ENCODE peak calls at places on chromosomes 11 and 22, in ten cellular contexts. V, C, B, P, T, L, W, O, X and E are unnamed samples.

GRCh38 chr22:26466196-26466595 is 17.4 kb downstream of the HPS4 start:
- DNase-seq in V (no peak), C (no peak), B (no peak), P (no peak), T (no peak), L (no peak), W (no peak), O (no peak), X (no peak), E (no peak)

GRCh38 chr11:14981507-14981906 is 9.4 kb upstream of the CALCA start:
- DNase-seq in V (no peak), C (no peak), B (no peak), P (no peak), T (no peak), L (no peak), W (no peak), O (no peak), X (no peak), E (no peak)

GRCh38 chr11:121794671-121795070 is 321.3 kb downstream of the BLID start:
- DNase-seq in V (no peak), C (no peak), B (no peak), P (no peak), T (no peak), L (no peak), W (no peak), O (no peak), X (no peak), E (no peak)

GRCh38 chr11:12642040-12642439 is 32.2 kb upstream of the TEAD1 start:
- DNase-seq in V (no peak), C (no peak), B (no peak), P (no peak), T (no peak), L (no peak), W (no peak), O (peak), X (no peak), E (no peak)

GRCh38 chr11:58905716-58906547 is 33.4 kb upstream of the GLYATL1 start:
- DNase-seq in V (no peak), C (peak), B (no peak), P (peak), T (peak), L (no peak), W (peak), O (peak), X (peak), E (peak)

GRCh38 chr11:32233276-32233675 is 142.4 kb downstream of the RCN1 start:
- DNase-seq in V (no peak), C (no peak), B (no peak), P (no peak), T (no peak), L (no peak), W (no peak), O (no peak), X (no peak), E (no peak)

GRCh38 chr11:91773090-91773489 is 451.5 kb upstream of the FAT3 start:
- DNase-seq in V (no peak), C (no peak), B (no peak), P (no peak), T (no peak), L (no peak), W (no peak), O (peak), X (no peak), E (no peak)

GRCh38 chr11:1202776-1203504 is 19.9 kb upstream of the MUC5B start:
- DNase-seq in V (peak), C (peak), B (peak), P (peak), T (peak), L (peak), W (peak), O (peak), X (peak), E (peak)

GRCh38 chr11:8503872-8504491 is 90.0 kb downstream of the STK33 start:
- DNase-seq in V (no peak), C (no peak), B (no peak), P (peak), T (no peak), L (no peak), W (no peak), O (no peak), X (no peak), E (no peak)
- TF ChIP-seq CTCF in V (no peak), C (no peak), B (no peak), P (no peak), T (no peak), L (no peak), W (no peak), O (no peak), X (no peak), E (no peak)

GRCh38 chr11:134862168-134862567 is 450.1 kb upstream of the B3GAT1 start:
- DNase-seq in V (no peak), C (no peak), B (no peak), P (no peak), T (no peak), L (no peak), W (no peak), O (no peak), X (no peak), E (no peak)

GRCh38 chr11:134863294-134863693 is 451.3 kb upstream of the B3GAT1 start:
- DNase-seq in V (no peak), C (no peak), B (no peak), P (no peak), T (no peak), L (no peak), W (no peak), O (no peak), X (no peak), E (no peak)

GRCh38 chr11:134858783-134859480 is 446.9 kb upstream of the B3GAT1 start:
- DNase-seq in V (no peak), C (no peak), B (no peak), P (no peak), T (no peak), L (no peak), W (no peak), O (no peak), X (no peak), E (no peak)

GRCh38 chr11:134862796-134863195 is 450.8 kb upstream of the B3GAT1 start:
- DNase-seq in V (no peak), C (no peak), B (no peak), P (no peak), T (no peak), L (no peak), W (no peak), O (no peak), X (no peak), E (no peak)

GRCh38 chr11:134861490-134862107 is 449.6 kb upstream of the B3GAT1 start:
- DNase-seq in V (no peak), C (no peak), B (no peak), P (no peak), T (no peak), L (no peak), W (no peak), O (no peak), X (no peak), E (no peak)
- TF ChIP-seq CTCF in V (peak), C (no peak), B (peak), P (no peak), T (no peak), L (peak), W (no peak), O (no peak), X (no peak), E (peak)

DNA sequence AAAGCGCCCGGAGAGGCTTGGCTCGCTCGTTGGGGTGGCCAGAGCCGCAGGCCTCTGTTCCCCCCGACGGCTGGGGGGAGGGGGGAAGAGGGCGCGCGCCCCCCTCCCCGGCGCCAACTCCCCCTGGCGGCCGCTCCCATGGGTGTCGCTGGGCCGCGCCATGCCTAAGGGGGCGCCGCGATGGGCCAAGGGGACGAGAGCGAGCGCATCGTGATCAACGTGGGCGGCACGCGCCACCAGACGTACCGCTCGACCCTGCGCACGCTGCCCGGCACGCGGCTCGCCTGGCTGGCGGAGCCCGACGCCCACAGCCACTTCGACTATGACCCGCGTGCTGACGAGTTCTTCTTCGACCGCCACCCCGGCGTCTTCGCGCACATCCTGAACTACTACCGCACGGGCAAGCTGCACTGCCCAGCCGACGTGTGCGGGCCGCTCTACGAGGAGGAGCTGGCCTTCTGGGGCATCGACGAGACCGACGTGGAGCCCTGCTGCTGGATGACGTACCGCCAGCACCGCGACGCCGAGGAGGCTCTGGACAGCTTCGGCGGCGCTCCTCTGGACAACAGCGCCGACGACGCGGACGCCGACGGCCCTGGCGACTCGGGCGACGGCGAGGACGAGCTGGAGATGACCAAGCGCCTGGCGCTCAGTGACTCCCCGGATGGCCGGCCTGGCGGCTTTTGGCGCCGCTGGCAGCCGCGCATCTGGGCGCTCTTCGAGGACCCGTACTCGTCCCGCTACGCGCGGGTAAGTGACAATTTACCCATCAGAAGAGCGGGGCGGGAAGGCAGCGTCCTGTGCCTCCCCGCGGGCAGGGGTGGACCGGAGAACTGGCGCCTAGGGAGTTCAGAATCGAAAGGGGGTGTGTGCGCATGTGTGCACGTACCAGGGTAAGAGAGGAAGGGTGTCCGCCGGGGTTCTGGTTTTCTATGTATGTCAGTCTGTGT is 1.5 kb downstream of the KCNC1 start:
- DNase-seq in V (no peak), C (no peak), B (no peak), P (no peak), T (no peak), L (no peak), W (no peak), O (no peak), X (no peak), E (no peak)
- TF ChIP-seq CTCF in V (no peak), C (peak), B (no peak), P (no peak), T (no peak), L (no peak), W (peak), O (peak), X (peak), E (peak)

GRCh38 chr22:38756631-38757463 is 1.0 kb upstream of the SUN2 start:
- DNase-seq in V (no peak), C (no peak), B (no peak), P (peak), T (no peak), L (peak), W (no peak), O (no peak), X (no peak), E (no peak)

GRCh38 chr22:38753894-38754246 is 1.9 kb downstream of the SUN2 start:
- DNase-seq in V (no peak), C (no peak), B (no peak), P (no peak), T (no peak), L (no peak), W (no peak), O (no peak), X (no peak), E (no peak)

GRCh38 chr22:38754247-38755154 is 1.3 kb downstream of the SUN2 start:
- DNase-seq in V (peak), C (peak), B (no peak), P (peak), T (peak), L (peak), W (no peak), O (peak), X (peak), E (no peak)

GRCh38 chr22:38755911-38756532 is at the start of gene SUN2:
- DNase-seq in V (peak), C (peak), B (peak), P (peak), T (peak), L (peak), W (peak), O (peak), X (peak), E (peak)

GRCh38 chr22:38755155-38755910 is 465 bp downstream of the SUN2 start:
- DNase-seq in V (peak), C (peak), B (peak), P (peak), T (peak), L (peak), W (peak), O (peak), X (peak), E (peak)
- TF ChIP-seq CTCF in V (no peak), C (peak), B (no peak), P (no peak), T (no peak), L (peak), W (no peak), O (no peak), X (no peak), E (no peak)

DNA sequence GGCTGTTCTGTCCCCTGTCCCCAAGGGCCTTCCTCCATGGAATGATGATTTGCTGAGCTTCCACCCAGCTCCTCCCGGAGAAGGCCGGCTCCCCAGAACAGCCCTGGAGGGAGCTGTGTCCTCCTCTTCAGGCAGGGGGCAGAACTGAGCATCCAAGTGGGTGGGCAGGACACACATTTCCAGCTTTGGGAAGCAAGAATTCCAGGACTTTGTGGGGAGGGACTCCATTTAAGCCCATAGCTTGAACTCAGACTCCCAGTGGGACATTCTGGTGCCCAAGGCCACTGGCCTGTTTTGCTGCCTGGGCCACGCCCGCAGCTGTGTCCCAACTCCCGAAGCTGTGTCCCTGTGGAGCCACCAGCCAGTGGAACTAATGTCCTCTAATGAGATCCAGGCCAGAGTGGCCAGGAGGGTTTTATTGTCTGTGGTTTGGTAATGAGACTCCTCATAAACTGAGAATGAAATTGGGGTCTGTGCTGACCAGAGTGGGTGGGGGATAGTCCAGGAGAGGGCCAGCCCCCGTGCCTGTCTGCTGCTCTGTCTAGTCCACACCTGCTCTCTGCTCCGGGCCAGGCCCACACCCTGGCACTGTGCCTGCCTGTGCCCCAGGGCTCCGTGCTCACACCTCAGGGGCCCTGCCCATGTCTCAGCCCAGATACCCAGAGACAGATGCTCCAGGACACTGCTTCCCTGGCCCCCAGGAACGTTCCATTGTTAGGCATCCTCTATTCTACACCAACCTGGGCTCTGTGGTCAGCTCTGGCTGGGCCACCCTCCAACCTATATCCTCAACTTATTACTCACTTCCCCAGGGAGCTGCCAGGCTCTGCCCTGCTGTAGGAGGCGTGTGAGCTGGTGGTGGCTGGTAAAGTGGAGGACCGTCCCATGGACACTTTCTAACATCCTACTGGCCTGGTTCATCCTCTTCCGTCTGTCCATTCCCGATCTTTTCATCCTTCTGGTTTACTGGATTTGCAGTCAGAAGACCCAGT is 7.6 kb downstream of the NECTIN1 start:
- DNase-seq in V (no peak), C (no peak), B (no peak), P (no peak), T (no peak), L (no peak), W (peak), O (no peak), X (peak), E (no peak)
- TF ChIP-seq CTCF in V (peak), C (peak), B (peak), P (peak), T (peak), L (peak), W (no peak), O (peak), X (peak), E (peak)